ENCODE peak calls at places on chromosomes 4 and X, in nine cellular contexts. C is transverse colon; B is upper lobe of right lung; T is CD8-positive, alpha-beta T cell; G is brain microvascular endothelial cell; Z is lower lobe of right lung; K is ovary; Y is suprapubic skin; N is IMR-90. E is an unnamed sample.

GRCh38 chr4:72314869-72315268 is 254.2 kb downstream of the ADAMTS3 start:
- DNase-seq in N (peak), G (peak), Z (no peak), T (no peak), K (no peak), Y (no peak), C (no peak), B (no peak), E (no peak)

GRCh38 chrX:71292669-71293379 is 8.7 kb upstream of the ITGB1BP2 start:
- DNase-seq in G (peak), B (no peak), Y (no peak), N (peak), T (no peak), Z (no peak), C (no peak), K (no peak), E (no peak)

GRCh38 chr4:24094726-24095125 is 204.9 kb upstream of the PPARGC1A start:
- DNase-seq in N (peak), Y (no peak), C (no peak), G (no peak), T (no peak), K (no peak), B (no peak), Z (no peak), E (no peak)

GRCh38 chrX:8808661-8809060 is 7.5 kb upstream of the FAM9A start:
- DNase-seq in T (no peak), C (no peak), K (no peak), G (no peak), Y (no peak), B (no peak), Z (no peak), N (no peak), E (no peak)

GRCh38 chr4:48403779-48404178 is 62.5 kb downstream of the SLAIN2 start:
- DNase-seq in Y (no peak), G (no peak), C (no peak), N (no peak), B (no peak), T (no peak), Z (no peak), K (no peak), E (no peak)

GRCh38 chr4:152929888-152930287 is 6.2 kb upstream of the FHDC1 start:
- DNase-seq in N (no peak), C (no peak), T (no peak), K (no peak), Z (no peak), Y (no peak), B (no peak), G (no peak), E (no peak)

GRCh38 chr4:54657556-54658313 is at the start of gene KIT:
- DNase-seq in K (peak), T (peak), C (peak), G (peak), B (peak), Y (peak), Z (peak), N (peak), E (no peak)

GRCh38 chr4:94305468-94306225 is 37.0 kb downstream of the HPGDS start:
- DNase-seq in C (no peak), T (no peak), N (peak), K (no peak), G (no peak), Z (no peak), B (no peak), Y (no peak), E (no peak)

GRCh38 chr4:77538144-77538543 is 67.5 kb upstream of the CXCL13 start:
- DNase-seq in T (no peak), K (no peak), G (peak), Y (no peak), Z (no peak), B (no peak), N (peak), C (no peak), E (no peak)

GRCh38 chrX:20515841-20516461 is 249.2 kb upstream of the RPS6KA3 start:
- DNase-seq in N (peak), T (no peak), C (no peak), Y (no peak), G (peak), B (no peak), Z (no peak), K (no peak), E (no peak)

GRCh38 chr4:150297861-150298474 is 219.7 kb downstream of the DCLK2 start:
- DNase-seq in Z (no peak), C (peak), K (no peak), B (no peak), T (peak), G (peak), Y (no peak), N (peak), E (no peak)

GRCh38 chr4:7189475-7190277 is 2.7 kb upstream of the SORCS2 start:
- DNase-seq in Z (peak), G (no peak), B (peak), C (no peak), N (no peak), Y (peak), K (no peak), T (no peak), E (peak)

GRCh38 chrX:54944816-54945215 is 24.2 kb downstream of the TRO start:
- DNase-seq in Z (no peak), G (no peak), C (no peak), K (no peak), N (no peak), T (no peak), B (no peak), Y (no peak), E (no peak)

GRCh38 chr4:184649971-184650855 is 675 bp downstream of the PRIMPOL start:
- DNase-seq in N (peak), G (no peak), C (peak), Z (no peak), B (no peak), T (no peak), K (no peak), Y (no peak), E (no peak)

GRCh38 chrX:39827959-39828358 is 269.8 kb downstream of the BCOR start:
- DNase-seq in G (no peak), B (no peak), Y (no peak), N (no peak), K (no peak), Z (no peak), C (no peak), T (no peak), E (no peak)

GRCh38 chr4:27678027-27678426 is 817.4 kb downstream of the STIM2 start:
- DNase-seq in Z (no peak), K (no peak), B (no peak), G (no peak), N (no peak), T (no peak), C (no peak), Y (no peak), E (no peak)

GRCh38 chrX:37315511-37316248 is 33.5 kb upstream of the PRRG1 start:
- DNase-seq in C (no peak), N (no peak), T (no peak), Y (no peak), G (no peak), Z (no peak), K (no peak), B (no peak), E (no peak)
- H3K27ac ChIP-seq in C (no peak), N (no peak), T (no peak), Y (no peak), G (no peak), Z (no peak), K (no peak), B (no peak), E (no peak)

DNA sequence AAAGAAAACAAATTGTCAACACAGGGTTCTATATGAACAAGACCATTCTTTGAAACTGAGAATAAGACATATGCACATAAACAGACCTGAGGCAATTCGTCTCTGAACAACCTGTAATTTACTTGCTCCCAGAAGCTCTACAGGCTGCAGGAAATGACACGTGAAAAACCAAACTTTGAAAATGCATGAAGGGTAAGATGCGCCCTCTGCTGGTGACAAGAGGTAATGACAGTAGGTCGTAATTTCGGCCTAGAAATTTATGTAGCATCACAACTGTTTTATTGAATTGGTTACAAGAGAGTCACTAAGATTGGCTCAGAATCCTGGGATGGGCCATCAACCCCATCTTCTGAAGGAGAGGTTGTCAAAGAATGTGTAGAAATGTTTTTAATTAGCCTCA is 276.5 kb downstream of the PPP4R3C start:
- DNase-seq in G (peak), C (peak), Z (no peak), T (peak), K (no peak), Y (no peak), B (no peak), N (peak), E (no peak)
- H3K27ac ChIP-seq in G (no peak), C (no peak), Z (no peak), T (no peak), K (no peak), Y (no peak), B (no peak), N (no peak), E (no peak)

GRCh38 chr4:41611881-41612871 is 74.2 kb downstream of the LIMCH1 start:
- DNase-seq in C (peak), K (peak), N (peak), Y (no peak), G (no peak), T (no peak), Z (no peak), B (no peak), E (no peak)
- H3K27ac ChIP-seq in C (peak), K (no peak), N (no peak), Y (peak), G (no peak), T (no peak), Z (no peak), B (no peak), E (no peak)

GRCh38 chr4:41205854-41206460 is 8.4 kb downstream of the APBB2 start:
- DNase-seq in G (no peak), C (no peak), Z (no peak), N (peak), Y (no peak), T (no peak), K (no peak), B (no peak), E (no peak)

GRCh38 chr4:41207330-41207831 is 7.0 kb downstream of the APBB2 start:
- DNase-seq in B (no peak), K (no peak), N (no peak), T (no peak), Y (no peak), G (no peak), Z (no peak), C (no peak), E (no peak)

GRCh38 chr4:41212221-41213203 is 1.8 kb downstream of the APBB2 start:
- DNase-seq in Y (no peak), T (no peak), B (no peak), K (no peak), N (peak), C (peak), G (peak), Z (no peak), E (no peak)

GRCh38 chr4:41209901-41210300 is 4.4 kb downstream of the APBB2 start:
- DNase-seq in K (no peak), T (no peak), Y (no peak), C (peak), G (no peak), Z (no peak), N (no peak), B (no peak), E (no peak)

GRCh38 chr4:41209187-41209586 is 5.2 kb downstream of the APBB2 start:
- DNase-seq in N (no peak), B (no peak), G (no peak), Y (no peak), C (peak), K (no peak), Z (no peak), T (no peak), E (no peak)
- H3K27ac ChIP-seq in N (no peak), B (no peak), G (peak), Y (no peak), C (peak), K (no peak), Z (no peak), T (no peak), E (peak)